ENCODE peak calls at places on chromosomes 4 and X, in six cellular contexts. One of them, this sample, is unnamed.

GRCh38 chr4:88609387-88609786 is 17.1 kb downstream of the HERC3 start:
- DNase-seq in stimulated activated CD4-positive, alpha-beta T cell treated with anti-CD3 and anti-CD28 coated beads, Interleukin-12 subunit alpha, Interleukin-12 subunit beta, amount 100 ng/mL, for 24 hours: no peak
- DNase-seq in T-cell: no peak
- DNase-seq in Calu3: no peak
- DNase-seq in stimulated activated CD8-positive, alpha-beta memory T cell treated with anti-CD3 and anti-CD28 coated beads, Interleukin-12 subunit alpha, Interleukin-12 subunit beta, amount 100 ng/mL, for 4 hours: no peak
- DNase-seq in 8988T: no peak
- DNase-seq in this sample: no peak

GRCh38 chr4:677431-678293 is 3.3 kb downstream of the MYL5 start:
- DNase-seq in stimulated activated CD4-positive, alpha-beta T cell treated with anti-CD3 and anti-CD28 coated beads, Interleukin-12 subunit alpha, Interleukin-12 subunit beta, amount 100 ng/mL, for 24 hours: no peak
- DNase-seq in Calu3: peak; percentile 61
- DNase-seq in stimulated activated CD8-positive, alpha-beta memory T cell treated with anti-CD3 and anti-CD28 coated beads, Interleukin-12 subunit alpha, Interleukin-12 subunit beta, amount 100 ng/mL, for 4 hours: no peak
- DNase-seq in 8988T: no peak
- DNase-seq in T-cell: peak; percentile 30
- DNase-seq in this sample: no peak

GRCh38 chr4:151715881-151716280 is 44.9 kb downstream of the GATB start:
- DNase-seq in stimulated activated CD8-positive, alpha-beta memory T cell treated with anti-CD3 and anti-CD28 coated beads, Interleukin-12 subunit alpha, Interleukin-12 subunit beta, amount 100 ng/mL, for 4 hours: no peak
- DNase-seq in stimulated activated CD4-positive, alpha-beta T cell treated with anti-CD3 and anti-CD28 coated beads, Interleukin-12 subunit alpha, Interleukin-12 subunit beta, amount 100 ng/mL, for 24 hours: no peak
- DNase-seq in 8988T: no peak
- DNase-seq in T-cell: no peak
- DNase-seq in Calu3: no peak
- DNase-seq in this sample: no peak

GRCh38 chrX:139924069-139924695 is 8.7 kb downstream of the ATP11C start:
- DNase-seq in Calu3: no peak
- DNase-seq in stimulated activated CD8-positive, alpha-beta memory T cell treated with anti-CD3 and anti-CD28 coated beads, Interleukin-12 subunit alpha, Interleukin-12 subunit beta, amount 100 ng/mL, for 4 hours: no peak
- DNase-seq in T-cell: no peak
- DNase-seq in 8988T: no peak
- DNase-seq in stimulated activated CD4-positive, alpha-beta T cell treated with anti-CD3 and anti-CD28 coated beads, Interleukin-12 subunit alpha, Interleukin-12 subunit beta, amount 100 ng/mL, for 24 hours: no peak
- DNase-seq in this sample: no peak

GRCh38 chrX:9650091-9650490 is 115.6 kb downstream of the GPR143 start:
- DNase-seq in stimulated activated CD8-positive, alpha-beta memory T cell treated with anti-CD3 and anti-CD28 coated beads, Interleukin-12 subunit alpha, Interleukin-12 subunit beta, amount 100 ng/mL, for 4 hours: no peak
- DNase-seq in stimulated activated CD4-positive, alpha-beta T cell treated with anti-CD3 and anti-CD28 coated beads, Interleukin-12 subunit alpha, Interleukin-12 subunit beta, amount 100 ng/mL, for 24 hours: no peak
- DNase-seq in 8988T: no peak
- DNase-seq in Calu3: no peak
- DNase-seq in T-cell: no peak
- DNase-seq in this sample: no peak

GRCh38 chr4:84418032-84418709 is 80.9 kb downstream of the NKX6-1 start:
- DNase-seq in T-cell: no peak
- DNase-seq in Calu3: no peak
- DNase-seq in stimulated activated CD8-positive, alpha-beta memory T cell treated with anti-CD3 and anti-CD28 coated beads, Interleukin-12 subunit alpha, Interleukin-12 subunit beta, amount 100 ng/mL, for 4 hours: no peak
- DNase-seq in stimulated activated CD4-positive, alpha-beta T cell treated with anti-CD3 and anti-CD28 coated beads, Interleukin-12 subunit alpha, Interleukin-12 subunit beta, amount 100 ng/mL, for 24 hours: no peak
- DNase-seq in 8988T: no peak
- DNase-seq in this sample: no peak

GRCh38 chr4:3791910-3792542 is 25.8 kb downstream of the ADRA2C start:
- DNase-seq in stimulated activated CD4-positive, alpha-beta T cell treated with anti-CD3 and anti-CD28 coated beads, Interleukin-12 subunit alpha, Interleukin-12 subunit beta, amount 100 ng/mL, for 24 hours: no peak
- DNase-seq in 8988T: no peak
- DNase-seq in Calu3: peak; percentile 65
- DNase-seq in stimulated activated CD8-positive, alpha-beta memory T cell treated with anti-CD3 and anti-CD28 coated beads, Interleukin-12 subunit alpha, Interleukin-12 subunit beta, amount 100 ng/mL, for 4 hours: no peak
- DNase-seq in T-cell: peak; percentile 9
- DNase-seq in this sample: peak; percentile 97

GRCh38 chrX:136541294-136541693 is 9.3 kb downstream of the VGLL1 start:
- DNase-seq in stimulated activated CD8-positive, alpha-beta memory T cell treated with anti-CD3 and anti-CD28 coated beads, Interleukin-12 subunit alpha, Interleukin-12 subunit beta, amount 100 ng/mL, for 4 hours: no peak
- DNase-seq in stimulated activated CD4-positive, alpha-beta T cell treated with anti-CD3 and anti-CD28 coated beads, Interleukin-12 subunit alpha, Interleukin-12 subunit beta, amount 100 ng/mL, for 24 hours: no peak
- DNase-seq in 8988T: no peak
- DNase-seq in T-cell: no peak
- DNase-seq in Calu3: no peak
- DNase-seq in this sample: no peak

GRCh38 chr4:169952236-169953088 is 73.7 kb downstream of the MFAP3L start:
- DNase-seq in 8988T: no peak
- DNase-seq in Calu3: no peak
- DNase-seq in T-cell: no peak
- DNase-seq in stimulated activated CD8-positive, alpha-beta memory T cell treated with anti-CD3 and anti-CD28 coated beads, Interleukin-12 subunit alpha, Interleukin-12 subunit beta, amount 100 ng/mL, for 4 hours: no peak
- DNase-seq in stimulated activated CD4-positive, alpha-beta T cell treated with anti-CD3 and anti-CD28 coated beads, Interleukin-12 subunit alpha, Interleukin-12 subunit beta, amount 100 ng/mL, for 24 hours: no peak
- DNase-seq in this sample: no peak

GRCh38 chr4:100823066-100823992 is 305.5 kb upstream of the EMCN start:
- DNase-seq in Calu3: no peak
- DNase-seq in stimulated activated CD4-positive, alpha-beta T cell treated with anti-CD3 and anti-CD28 coated beads, Interleukin-12 subunit alpha, Interleukin-12 subunit beta, amount 100 ng/mL, for 24 hours: no peak
- DNase-seq in T-cell: no peak
- DNase-seq in stimulated activated CD8-positive, alpha-beta memory T cell treated with anti-CD3 and anti-CD28 coated beads, Interleukin-12 subunit alpha, Interleukin-12 subunit beta, amount 100 ng/mL, for 4 hours: no peak
- DNase-seq in 8988T: no peak
- DNase-seq in this sample: no peak

GRCh38 chr4:114277690-114278089 is 298.2 kb upstream of the ARSJ start:
- DNase-seq in stimulated activated CD8-positive, alpha-beta memory T cell treated with anti-CD3 and anti-CD28 coated beads, Interleukin-12 subunit alpha, Interleukin-12 subunit beta, amount 100 ng/mL, for 4 hours: no peak
- DNase-seq in Calu3: no peak
- DNase-seq in stimulated activated CD4-positive, alpha-beta T cell treated with anti-CD3 and anti-CD28 coated beads, Interleukin-12 subunit alpha, Interleukin-12 subunit beta, amount 100 ng/mL, for 24 hours: no peak
- DNase-seq in T-cell: no peak
- DNase-seq in 8988T: no peak
- DNase-seq in this sample: no peak

GRCh38 chr4:6095023-6095817 is 77.0 kb upstream of the C4orf50 start:
- DNase-seq in stimulated activated CD8-positive, alpha-beta memory T cell treated with anti-CD3 and anti-CD28 coated beads, Interleukin-12 subunit alpha, Interleukin-12 subunit beta, amount 100 ng/mL, for 4 hours: no peak
- DNase-seq in 8988T: no peak
- DNase-seq in T-cell: no peak
- DNase-seq in stimulated activated CD4-positive, alpha-beta T cell treated with anti-CD3 and anti-CD28 coated beads, Interleukin-12 subunit alpha, Interleukin-12 subunit beta, amount 100 ng/mL, for 24 hours: no peak
- DNase-seq in Calu3: no peak
- DNase-seq in this sample: peak; percentile 34

GRCh38 chr4:25672756-25673155 is 17.1 kb downstream of the SLC34A2 start:
- DNase-seq in stimulated activated CD8-positive, alpha-beta memory T cell treated with anti-CD3 and anti-CD28 coated beads, Interleukin-12 subunit alpha, Interleukin-12 subunit beta, amount 100 ng/mL, for 4 hours: no peak
- DNase-seq in Calu3: no peak
- DNase-seq in T-cell: no peak
- DNase-seq in 8988T: no peak
- DNase-seq in stimulated activated CD4-positive, alpha-beta T cell treated with anti-CD3 and anti-CD28 coated beads, Interleukin-12 subunit alpha, Interleukin-12 subunit beta, amount 100 ng/mL, for 24 hours: no peak
- DNase-seq in this sample: no peak

GRCh38 chrX:150449313-150449712 is 86.2 kb downstream of the MAMLD1 start:
- DNase-seq in stimulated activated CD8-positive, alpha-beta memory T cell treated with anti-CD3 and anti-CD28 coated beads, Interleukin-12 subunit alpha, Interleukin-12 subunit beta, amount 100 ng/mL, for 4 hours: no peak
- DNase-seq in T-cell: no peak
- DNase-seq in 8988T: no peak
- DNase-seq in stimulated activated CD4-positive, alpha-beta T cell treated with anti-CD3 and anti-CD28 coated beads, Interleukin-12 subunit alpha, Interleukin-12 subunit beta, amount 100 ng/mL, for 24 hours: no peak
- DNase-seq in Calu3: no peak
- DNase-seq in this sample: no peak

GRCh38 chr4:59517007-59517406 is 1683.1 kb upstream of the ADGRL3 start:
- DNase-seq in stimulated activated CD4-positive, alpha-beta T cell treated with anti-CD3 and anti-CD28 coated beads, Interleukin-12 subunit alpha, Interleukin-12 subunit beta, amount 100 ng/mL, for 24 hours: no peak
- DNase-seq in T-cell: no peak
- DNase-seq in 8988T: no peak
- DNase-seq in Calu3: no peak
- DNase-seq in stimulated activated CD8-positive, alpha-beta memory T cell treated with anti-CD3 and anti-CD28 coated beads, Interleukin-12 subunit alpha, Interleukin-12 subunit beta, amount 100 ng/mL, for 4 hours: no peak
- DNase-seq in this sample: no peak

GRCh38 chrX:150348365-150348764 is 14.8 kb upstream of the MAMLD1 start:
- DNase-seq in 8988T: no peak
- DNase-seq in Calu3: peak; percentile 29
- DNase-seq in stimulated activated CD8-positive, alpha-beta memory T cell treated with anti-CD3 and anti-CD28 coated beads, Interleukin-12 subunit alpha, Interleukin-12 subunit beta, amount 100 ng/mL, for 4 hours: no peak
- DNase-seq in T-cell: no peak
- DNase-seq in stimulated activated CD4-positive, alpha-beta T cell treated with anti-CD3 and anti-CD28 coated beads, Interleukin-12 subunit alpha, Interleukin-12 subunit beta, amount 100 ng/mL, for 24 hours: no peak
- DNase-seq in this sample: peak; percentile 88

GRCh38 chr4:82900016-82900334 is 560 bp upstream of the THAP9 start:
- DNase-seq in stimulated activated CD8-positive, alpha-beta memory T cell treated with anti-CD3 and anti-CD28 coated beads, Interleukin-12 subunit alpha, Interleukin-12 subunit beta, amount 100 ng/mL, for 4 hours: no peak
- DNase-seq in T-cell: no peak
- DNase-seq in Calu3: no peak
- DNase-seq in stimulated activated CD4-positive, alpha-beta T cell treated with anti-CD3 and anti-CD28 coated beads, Interleukin-12 subunit alpha, Interleukin-12 subunit beta, amount 100 ng/mL, for 24 hours: no peak
- DNase-seq in 8988T: no peak
- DNase-seq in this sample: no peak

GRCh38 chrX:40340116-40340515 is 240.7 kb upstream of the ATP6AP2 start:
- DNase-seq in 8988T: no peak
- DNase-seq in stimulated activated CD8-positive, alpha-beta memory T cell treated with anti-CD3 and anti-CD28 coated beads, Interleukin-12 subunit alpha, Interleukin-12 subunit beta, amount 100 ng/mL, for 4 hours: no peak
- DNase-seq in T-cell: no peak
- DNase-seq in stimulated activated CD4-positive, alpha-beta T cell treated with anti-CD3 and anti-CD28 coated beads, Interleukin-12 subunit alpha, Interleukin-12 subunit beta, amount 100 ng/mL, for 24 hours: no peak
- DNase-seq in Calu3: no peak
- DNase-seq in this sample: no peak

GRCh38 chrX:129522184-129523059 is 868 bp downstream of the SMARCA1 start:
- DNase-seq in stimulated activated CD8-positive, alpha-beta memory T cell treated with anti-CD3 and anti-CD28 coated beads, Interleukin-12 subunit alpha, Interleukin-12 subunit beta, amount 100 ng/mL, for 4 hours: no peak
- DNase-seq in stimulated activated CD4-positive, alpha-beta T cell treated with anti-CD3 and anti-CD28 coated beads, Interleukin-12 subunit alpha, Interleukin-12 subunit beta, amount 100 ng/mL, for 24 hours: no peak
- DNase-seq in 8988T: no peak
- DNase-seq in T-cell: no peak
- DNase-seq in Calu3: peak; percentile 74
- DNase-seq in this sample: peak; percentile 81

GRCh38 chr4:23654791-23655190 is 235.1 kb downstream of the PPARGC1A start:
- DNase-seq in Calu3: no peak
- DNase-seq in stimulated activated CD8-positive, alpha-beta memory T cell treated with anti-CD3 and anti-CD28 coated beads, Interleukin-12 subunit alpha, Interleukin-12 subunit beta, amount 100 ng/mL, for 4 hours: no peak
- DNase-seq in 8988T: no peak
- DNase-seq in stimulated activated CD4-positive, alpha-beta T cell treated with anti-CD3 and anti-CD28 coated beads, Interleukin-12 subunit alpha, Interleukin-12 subunit beta, amount 100 ng/mL, for 24 hours: no peak
- DNase-seq in T-cell: no peak
- DNase-seq in this sample: no peak

GRCh38 chr4:22430626-22431025 is 85.2 kb downstream of the ADGRA3 start:
- DNase-seq in Calu3: no peak
- DNase-seq in stimulated activated CD4-positive, alpha-beta T cell treated with anti-CD3 and anti-CD28 coated beads, Interleukin-12 subunit alpha, Interleukin-12 subunit beta, amount 100 ng/mL, for 24 hours: no peak
- DNase-seq in stimulated activated CD8-positive, alpha-beta memory T cell treated with anti-CD3 and anti-CD28 coated beads, Interleukin-12 subunit alpha, Interleukin-12 subunit beta, amount 100 ng/mL, for 4 hours: no peak
- DNase-seq in T-cell: no peak
- DNase-seq in 8988T: no peak
- DNase-seq in this sample: no peak

GRCh38 chrX:40933132-40934078 is 151.8 kb upstream of the USP9X start:
- DNase-seq in T-cell: no peak
- DNase-seq in stimulated activated CD8-positive, alpha-beta memory T cell treated with anti-CD3 and anti-CD28 coated beads, Interleukin-12 subunit alpha, Interleukin-12 subunit beta, amount 100 ng/mL, for 4 hours: no peak
- DNase-seq in stimulated activated CD4-positive, alpha-beta T cell treated with anti-CD3 and anti-CD28 coated beads, Interleukin-12 subunit alpha, Interleukin-12 subunit beta, amount 100 ng/mL, for 24 hours: no peak
- DNase-seq in 8988T: no peak
- DNase-seq in Calu3: no peak
- DNase-seq in this sample: no peak

GRCh38 chr4:170581322-170581721 is 491.6 kb upstream of the AADAT start:
- DNase-seq in Calu3: no peak
- DNase-seq in stimulated activated CD8-positive, alpha-beta memory T cell treated with anti-CD3 and anti-CD28 coated beads, Interleukin-12 subunit alpha, Interleukin-12 subunit beta, amount 100 ng/mL, for 4 hours: no peak
- DNase-seq in 8988T: no peak
- DNase-seq in T-cell: no peak
- DNase-seq in stimulated activated CD4-positive, alpha-beta T cell treated with anti-CD3 and anti-CD28 coated beads, Interleukin-12 subunit alpha, Interleukin-12 subunit beta, amount 100 ng/mL, for 24 hours: no peak
- DNase-seq in this sample: peak; percentile 55

GRCh38 chr4:109166586-109166985 is 135.9 kb downstream of the COL25A1 start:
- DNase-seq in stimulated activated CD8-positive, alpha-beta memory T cell treated with anti-CD3 and anti-CD28 coated beads, Interleukin-12 subunit alpha, Interleukin-12 subunit beta, amount 100 ng/mL, for 4 hours: no peak
- DNase-seq in Calu3: no peak
- DNase-seq in stimulated activated CD4-positive, alpha-beta T cell treated with anti-CD3 and anti-CD28 coated beads, Interleukin-12 subunit alpha, Interleukin-12 subunit beta, amount 100 ng/mL, for 24 hours: no peak
- DNase-seq in T-cell: no peak
- DNase-seq in 8988T: no peak
- DNase-seq in this sample: no peak

GRCh38 chr4:41844327-41844726 is 90.9 kb upstream of the TMEM33 start:
- DNase-seq in 8988T: no peak
- DNase-seq in stimulated activated CD8-positive, alpha-beta memory T cell treated with anti-CD3 and anti-CD28 coated beads, Interleukin-12 subunit alpha, Interleukin-12 subunit beta, amount 100 ng/mL, for 4 hours: no peak
- DNase-seq in Calu3: no peak
- DNase-seq in stimulated activated CD4-positive, alpha-beta T cell treated with anti-CD3 and anti-CD28 coated beads, Interleukin-12 subunit alpha, Interleukin-12 subunit beta, amount 100 ng/mL, for 24 hours: no peak
- DNase-seq in T-cell: no peak
- DNase-seq in this sample: no peak

GRCh38 chr4:148071009-148071408 is 339.1 kb downstream of the ARHGAP10 start:
- DNase-seq in 8988T: no peak
- DNase-seq in stimulated activated CD4-positive, alpha-beta T cell treated with anti-CD3 and anti-CD28 coated beads, Interleukin-12 subunit alpha, Interleukin-12 subunit beta, amount 100 ng/mL, for 24 hours: no peak
- DNase-seq in Calu3: no peak
- DNase-seq in stimulated activated CD8-positive, alpha-beta memory T cell treated with anti-CD3 and anti-CD28 coated beads, Interleukin-12 subunit alpha, Interleukin-12 subunit beta, amount 100 ng/mL, for 4 hours: no peak
- DNase-seq in T-cell: no peak
- DNase-seq in this sample: no peak

GRCh38 chr4:158169931-158170690 is 2.7 kb downstream of the GASK1B start:
- DNase-seq in stimulated activated CD4-positive, alpha-beta T cell treated with anti-CD3 and anti-CD28 coated beads, Interleukin-12 subunit alpha, Interleukin-12 subunit beta, amount 100 ng/mL, for 24 hours: no peak
- DNase-seq in 8988T: no peak
- DNase-seq in stimulated activated CD8-positive, alpha-beta memory T cell treated with anti-CD3 and anti-CD28 coated beads, Interleukin-12 subunit alpha, Interleukin-12 subunit beta, amount 100 ng/mL, for 4 hours: no peak
- DNase-seq in T-cell: no peak
- DNase-seq in Calu3: no peak
- DNase-seq in this sample: no peak

GRCh38 chr4:13430834-13431568 is 53.1 kb downstream of the RAB28 start:
- DNase-seq in Calu3: no peak
- DNase-seq in T-cell: no peak
- DNase-seq in 8988T: no peak
- DNase-seq in stimulated activated CD4-positive, alpha-beta T cell treated with anti-CD3 and anti-CD28 coated beads, Interleukin-12 subunit alpha, Interleukin-12 subunit beta, amount 100 ng/mL, for 24 hours: no peak
- DNase-seq in stimulated activated CD8-positive, alpha-beta memory T cell treated with anti-CD3 and anti-CD28 coated beads, Interleukin-12 subunit alpha, Interleukin-12 subunit beta, amount 100 ng/mL, for 4 hours: no peak
- DNase-seq in this sample: peak; percentile 48

GRCh38 chr4:110224142-110224541 is 25.7 kb upstream of the ELOVL6 start:
- DNase-seq in stimulated activated CD4-positive, alpha-beta T cell treated with anti-CD3 and anti-CD28 coated beads, Interleukin-12 subunit alpha, Interleukin-12 subunit beta, amount 100 ng/mL, for 24 hours: no peak
- DNase-seq in Calu3: no peak
- DNase-seq in 8988T: no peak
- DNase-seq in T-cell: no peak
- DNase-seq in stimulated activated CD8-positive, alpha-beta memory T cell treated with anti-CD3 and anti-CD28 coated beads, Interleukin-12 subunit alpha, Interleukin-12 subunit beta, amount 100 ng/mL, for 4 hours: no peak
- DNase-seq in this sample: no peak

GRCh38 chrX:38985945-38986344 is 184.7 kb downstream of the MID1IP1 start:
- DNase-seq in 8988T: no peak
- DNase-seq in T-cell: no peak
- DNase-seq in stimulated activated CD4-positive, alpha-beta T cell treated with anti-CD3 and anti-CD28 coated beads, Interleukin-12 subunit alpha, Interleukin-12 subunit beta, amount 100 ng/mL, for 24 hours: no peak
- DNase-seq in Calu3: no peak
- DNase-seq in stimulated activated CD8-positive, alpha-beta memory T cell treated with anti-CD3 and anti-CD28 coated beads, Interleukin-12 subunit alpha, Interleukin-12 subunit beta, amount 100 ng/mL, for 4 hours: no peak
- DNase-seq in this sample: no peak

GRCh38 chr4:22712105-22712504 is 19.4 kb downstream of the GBA3 start:
- DNase-seq in stimulated activated CD8-positive, alpha-beta memory T cell treated with anti-CD3 and anti-CD28 coated beads, Interleukin-12 subunit alpha, Interleukin-12 subunit beta, amount 100 ng/mL, for 4 hours: no peak
- DNase-seq in Calu3: no peak
- DNase-seq in stimulated activated CD4-positive, alpha-beta T cell treated with anti-CD3 and anti-CD28 coated beads, Interleukin-12 subunit alpha, Interleukin-12 subunit beta, amount 100 ng/mL, for 24 hours: no peak
- DNase-seq in T-cell: no peak
- DNase-seq in 8988T: no peak
- DNase-seq in this sample: no peak

GRCh38 chr4:42671431-42672194 is 14.7 kb upstream of the ATP8A1 start:
- DNase-seq in stimulated activated CD4-positive, alpha-beta T cell treated with anti-CD3 and anti-CD28 coated beads, Interleukin-12 subunit alpha, Interleukin-12 subunit beta, amount 100 ng/mL, for 24 hours: peak; percentile 9
- DNase-seq in Calu3: no peak
- DNase-seq in T-cell: peak; percentile 57
- DNase-seq in stimulated activated CD8-positive, alpha-beta memory T cell treated with anti-CD3 and anti-CD28 coated beads, Interleukin-12 subunit alpha, Interleukin-12 subunit beta, amount 100 ng/mL, for 4 hours: peak; percentile 11
- DNase-seq in 8988T: no peak
- DNase-seq in this sample: no peak

GRCh38 chr4:148574502-148574901 is 132.3 kb upstream of the NR3C2 start:
- DNase-seq in stimulated activated CD8-positive, alpha-beta memory T cell treated with anti-CD3 and anti-CD28 coated beads, Interleukin-12 subunit alpha, Interleukin-12 subunit beta, amount 100 ng/mL, for 4 hours: no peak
- DNase-seq in stimulated activated CD4-positive, alpha-beta T cell treated with anti-CD3 and anti-CD28 coated beads, Interleukin-12 subunit alpha, Interleukin-12 subunit beta, amount 100 ng/mL, for 24 hours: no peak
- DNase-seq in 8988T: no peak
- DNase-seq in Calu3: no peak
- DNase-seq in T-cell: no peak
- DNase-seq in this sample: no peak

GRCh38 chr4:6157926-6158325 is 42.4 kb downstream of the JAKMIP1 start:
- DNase-seq in stimulated activated CD8-positive, alpha-beta memory T cell treated with anti-CD3 and anti-CD28 coated beads, Interleukin-12 subunit alpha, Interleukin-12 subunit beta, amount 100 ng/mL, for 4 hours: no peak
- DNase-seq in Calu3: no peak
- DNase-seq in T-cell: no peak
- DNase-seq in 8988T: no peak
- DNase-seq in stimulated activated CD4-positive, alpha-beta T cell treated with anti-CD3 and anti-CD28 coated beads, Interleukin-12 subunit alpha, Interleukin-12 subunit beta, amount 100 ng/mL, for 24 hours: no peak
- DNase-seq in this sample: no peak

GRCh38 chrX:143634701-143635442 is 1.0 kb downstream of the SLITRK4 start:
- DNase-seq in stimulated activated CD8-positive, alpha-beta memory T cell treated with anti-CD3 and anti-CD28 coated beads, Interleukin-12 subunit alpha, Interleukin-12 subunit beta, amount 100 ng/mL, for 4 hours: no peak
- DNase-seq in Calu3: no peak
- DNase-seq in stimulated activated CD4-positive, alpha-beta T cell treated with anti-CD3 and anti-CD28 coated beads, Interleukin-12 subunit alpha, Interleukin-12 subunit beta, amount 100 ng/mL, for 24 hours: no peak
- DNase-seq in T-cell: no peak
- DNase-seq in 8988T: no peak
- DNase-seq in this sample: peak; percentile 66

GRCh38 chr4:53436251-53436650 is 58.8 kb downstream of the FIP1L1 start:
- DNase-seq in T-cell: no peak
- DNase-seq in stimulated activated CD4-positive, alpha-beta T cell treated with anti-CD3 and anti-CD28 coated beads, Interleukin-12 subunit alpha, Interleukin-12 subunit beta, amount 100 ng/mL, for 24 hours: no peak
- DNase-seq in 8988T: no peak
- DNase-seq in stimulated activated CD8-positive, alpha-beta memory T cell treated with anti-CD3 and anti-CD28 coated beads, Interleukin-12 subunit alpha, Interleukin-12 subunit beta, amount 100 ng/mL, for 4 hours: no peak
- DNase-seq in Calu3: no peak
- DNase-seq in this sample: no peak

GRCh38 chr4:337143-337931 is at the start of gene ZNF141:
- DNase-seq in 8988T: peak; percentile 98
- DNase-seq in Calu3: peak; percentile 87
- DNase-seq in stimulated activated CD4-positive, alpha-beta T cell treated with anti-CD3 and anti-CD28 coated beads, Interleukin-12 subunit alpha, Interleukin-12 subunit beta, amount 100 ng/mL, for 24 hours: peak; percentile 83
- DNase-seq in T-cell: peak; percentile 91
- DNase-seq in stimulated activated CD8-positive, alpha-beta memory T cell treated with anti-CD3 and anti-CD28 coated beads, Interleukin-12 subunit alpha, Interleukin-12 subunit beta, amount 100 ng/mL, for 4 hours: peak; percentile 81
- DNase-seq in this sample: peak; percentile 98

GRCh38 chr4:88008133-88008621 is 742 bp downstream of the PKD2 start:
- DNase-seq in stimulated activated CD4-positive, alpha-beta T cell treated with anti-CD3 and anti-CD28 coated beads, Interleukin-12 subunit alpha, Interleukin-12 subunit beta, amount 100 ng/mL, for 24 hours: no peak
- DNase-seq in T-cell: no peak
- DNase-seq in Calu3: peak; percentile 27
- DNase-seq in stimulated activated CD8-positive, alpha-beta memory T cell treated with anti-CD3 and anti-CD28 coated beads, Interleukin-12 subunit alpha, Interleukin-12 subunit beta, amount 100 ng/mL, for 4 hours: no peak
- DNase-seq in 8988T: peak; percentile 47
- DNase-seq in this sample: peak; percentile 81

GRCh38 chr4:98524271-98524670 is 134.1 kb downstream of the TSPAN5 start:
- DNase-seq in 8988T: no peak
- DNase-seq in stimulated activated CD4-positive, alpha-beta T cell treated with anti-CD3 and anti-CD28 coated beads, Interleukin-12 subunit alpha, Interleukin-12 subunit beta, amount 100 ng/mL, for 24 hours: no peak
- DNase-seq in stimulated activated CD8-positive, alpha-beta memory T cell treated with anti-CD3 and anti-CD28 coated beads, Interleukin-12 subunit alpha, Interleukin-12 subunit beta, amount 100 ng/mL, for 4 hours: no peak
- DNase-seq in T-cell: no peak
- DNase-seq in Calu3: no peak
- DNase-seq in this sample: no peak

This sample was measured in endodermal cell.